ENCODE peak calls at places on chromosomes 12 and 14, in eight cellular contexts. F is fibroblast of the aortic adventitia, Q is GM12878, L is PC-3, C is HFFc6, R is GM23338, T is SK-N-SH, Z is mucosa of descending colon. P is an unnamed sample.

GRCh38 chr12:119704065-119704747 is 36.3 kb downstream of the PRKAB1 start:
- DNase-seq in F (peak; percentile 21), Q (no peak), L (peak; percentile 74), C (peak; percentile 15), R (no peak), T (no peak), Z (no peak), P (no peak)

GRCh38 chr12:5588231-5588995 is 156.5 kb downstream of the NTF3 start:
- DNase-seq in F (no peak), Q (no peak), L (no peak), C (peak; percentile 7), R (no peak), T (no peak), Z (no peak), P (no peak)

GRCh38 chr12:103665971-103666370 is 78.9 kb downstream of the STAB2 start:
- DNase-seq in F (no peak), Q (no peak), L (no peak), C (no peak), R (peak; percentile 6), T (no peak), Z (no peak), P (peak; percentile 21)

GRCh38 chr12:93943766-93944165 is 204.6 kb upstream of the PLXNC1 start:
- DNase-seq in F (peak; percentile 69), Q (no peak), L (peak; percentile 51), C (peak; percentile 67), R (no peak), T (no peak), Z (no peak), P (no peak)

GRCh38 chr12:47741340-47741703 is 16.0 kb upstream of the ENDOU start:
- DNase-seq in F (no peak), Q (no peak), L (peak; percentile 72), C (no peak), R (no peak), T (peak; percentile 79), Z (peak; percentile 83), P (no peak)

GRCh38 chr12:115402443-115403170 is 718.6 kb upstream of the TBX3 start:
- DNase-seq in F (peak; percentile 65), Q (no peak), L (no peak), C (peak; percentile 15), R (no peak), T (no peak), Z (no peak), P (no peak)

GRCh38 chr14:91195881-91196280 is 48.6 kb downstream of the GPR68 start:
- DNase-seq in F (no peak), Q (no peak), L (no peak), C (no peak), R (no peak), T (no peak), Z (no peak), P (no peak)

GRCh38 chr12:68891141-68891540 is 41.8 kb downstream of the CPM start:
- DNase-seq in F (no peak), Q (no peak), L (no peak), C (no peak), R (no peak), T (no peak), Z (no peak), P (no peak)

GRCh38 chr14:104690861-104691455 is 1.5 kb downstream of the INF2 start:
- DNase-seq in F (no peak), Q (no peak), L (no peak), C (no peak), R (no peak), T (no peak), Z (no peak), P (no peak)

GRCh38 chr12:69881771-69882170 is 56.7 kb downstream of the MYRFL start:
- DNase-seq in F (no peak), Q (no peak), L (no peak), C (no peak), R (no peak), T (no peak), Z (no peak), P (no peak)

GRCh38 chr12:102182635-102183034 is 15.0 kb downstream of the PMCH start:
- DNase-seq in F (no peak), Q (no peak), L (peak; percentile 14), C (no peak), R (no peak), T (no peak), Z (no peak), P (no peak)

GRCh38 chr12:103140217-103140616 is 182.7 kb downstream of the ASCL1 start:
- DNase-seq in F (no peak), Q (no peak), L (no peak), C (no peak), R (peak; percentile 34), T (no peak), Z (no peak), P (no peak)

GRCh38 chr12:124822218-124822617 is 41.4 kb downstream of the SCARB1 start:
- DNase-seq in F (no peak), Q (no peak), L (no peak), C (no peak), R (no peak), T (no peak), Z (no peak), P (no peak)

GRCh38 chr12:67742461-67742860 is 93.9 kb downstream of the DYRK2 start:
- DNase-seq in F (peak; percentile 35), Q (no peak), L (no peak), C (no peak), R (peak; percentile 21), T (no peak), Z (no peak), P (no peak)

GRCh38 chr14:102500190-102500661 is 9.3 kb downstream of the ANKRD9 start:
- DNase-seq in F (peak; percentile 96), Q (no peak), L (no peak), C (peak; percentile 36), R (no peak), T (no peak), Z (no peak), P (no peak)

GRCh38 chr14:24321212-24321975 is 10.1 kb downstream of the LTB4R start:
- DNase-seq in F (no peak), Q (no peak), L (no peak), C (no peak), R (peak; percentile 32), T (no peak), Z (no peak), P (no peak)
- TF ChIP-seq CTCF in F (no peak), Q (no peak), L (no peak), C (no peak), R (no peak), T (no peak), Z (no peak), P (no peak)

GRCh38 chr12:56839489-56840442 is 76.6 kb downstream of the HSD17B6 start:
- DNase-seq in F (peak; percentile 41), Q (peak; percentile 2), L (peak; percentile 60), C (peak; percentile 55), R (peak; percentile 87), T (peak; percentile 23), Z (peak; percentile 67), P (peak; percentile 40)
- TF ChIP-seq CTCF in F (peak; percentile 32), Q (peak; percentile 71), L (peak; percentile 75), C (peak; percentile 77), R (peak; percentile 86), T (peak; percentile 45), Z (no peak), P (no peak)

GRCh38 chr12:15155271-15155670 is 65.9 kb downstream of the RERG start:
- DNase-seq in F (no peak), Q (no peak), L (no peak), C (no peak), R (no peak), T (no peak), Z (no peak), P (no peak)

GRCh38 chr12:15152864-15153263 is 68.4 kb downstream of the RERG start:
- DNase-seq in F (peak; percentile 27), Q (no peak), L (peak; percentile 39), C (no peak), R (no peak), T (no peak), Z (no peak), P (no peak)

GRCh38 chr12:15154108-15154507 is 67.1 kb downstream of the RERG start:
- DNase-seq in F (no peak), Q (no peak), L (no peak), C (no peak), R (no peak), T (no peak), Z (no peak), P (no peak)

GRCh38 chr12:15151141-15152091 is 69.8 kb downstream of the RERG start:
- DNase-seq in F (peak; percentile 48), Q (no peak), L (peak; percentile 42), C (no peak), R (peak; percentile 35), T (peak; percentile 27), Z (peak; percentile 49), P (no peak)

DNA sequence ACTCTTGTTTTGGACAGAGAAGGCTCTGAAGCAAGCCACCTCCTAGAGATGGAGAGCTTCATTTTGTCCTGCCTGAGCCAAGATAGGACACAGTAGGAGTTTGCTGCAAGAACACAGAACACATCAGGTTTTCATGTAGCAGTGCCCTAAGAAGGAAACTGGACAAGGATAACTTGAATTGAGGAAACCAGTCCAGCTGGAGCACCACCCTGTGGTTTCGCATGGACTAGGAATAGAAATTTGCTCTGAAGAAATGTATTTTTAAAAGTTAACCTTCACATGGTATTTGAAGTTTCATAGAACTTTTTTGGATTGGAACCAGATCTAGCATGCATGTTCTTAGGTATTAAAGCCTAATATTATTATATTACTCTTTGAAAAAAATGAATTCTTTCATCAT is 68.8 kb downstream of the RERG start:
- DNase-seq in F (peak; percentile 22), Q (no peak), L (peak; percentile 3), C (no peak), R (no peak), T (no peak), Z (no peak), P (no peak)
- TF ChIP-seq CTCF in F (peak; percentile 52), Q (no peak), L (no peak), C (no peak), R (no peak), T (peak; percentile 31), Z (no peak), P (no peak)

GRCh38 chr14:67428501-67429031 is 16.6 kb upstream of the PLEK2 start:
- DNase-seq in F (peak; percentile 76), Q (no peak), L (peak; percentile 76), C (peak; percentile 67), R (no peak), T (no peak), Z (no peak), P (no peak)
- TF ChIP-seq CTCF in F (peak; percentile 26), Q (no peak), L (peak; percentile 19), C (no peak), R (no peak), T (no peak), Z (no peak), P (no peak)

P was measured in glutamatergic neuron.